ENCODE peak calls at places on chromosomes 16 and 17, in four cellular contexts. V, N, L and I are unnamed samples. For H3K9me3, the result is how much of the 10 kb centered on the place peaks cover.

GRCh38 chr16:52298769-52299168 is 248.2 kb downstream of the TOX3 start:
- DNase-seq in V (no peak), N (no peak), L (no peak), I (no peak)

GRCh38 chr17:74772071-74772470 is 4.1 kb downstream of the NAT9 start:
- DNase-seq in V (no peak), N (no peak), L (no peak), I (no peak)

GRCh38 chr17:16940116-16940881 is 31.6 kb downstream of the TNFRSF13B start:
- DNase-seq in V (no peak), N (no peak), L (no peak), I (no peak)

GRCh38 chr17:40726919-40727318 is 23.4 kb upstream of the KRT24 start:
- DNase-seq in V (no peak), N (no peak), L (no peak), I (no peak)

GRCh38 chr16:88003316-88003715 is 52.1 kb downstream of the BANP start:
- DNase-seq in V (no peak), N (no peak), L (no peak), I (no peak)

GRCh38 chr17:8611135-8611534 is 19.4 kb downstream of the MYH10 start:
- DNase-seq in V (no peak), N (no peak), L (no peak), I (no peak)

GRCh38 chr17:61253937-61254677 is 145.5 kb upstream of the TBX2 start:
- DNase-seq in V (no peak), N (no peak), L (peak), I (no peak)

GRCh38 chr17:3988297-3989120 is 24.3 kb upstream of the ATP2A3 start:
- DNase-seq in V (no peak), N (no peak), L (peak), I (no peak)

GRCh38 chr16:51236583-51236982 is 85.5 kb upstream of the SALL1 start:
- DNase-seq in V (no peak), N (no peak), L (no peak), I (no peak)

GRCh38 chr17:4980644-4981216 is 6.7 kb downstream of the CAMTA2 start:
- DNase-seq in V (peak), N (no peak), L (no peak), I (no peak)

GRCh38 chr16:76345093-76345735 is 68.0 kb downstream of the CNTNAP4 start:
- DNase-seq in V (no peak), N (no peak), L (no peak), I (no peak)

GRCh38 chr16:17450291-17450690 is 20.5 kb downstream of the XYLT1 start:
- DNase-seq in V (no peak), N (no peak), L (no peak), I (no peak)

GRCh38 chr17:73643012-73643845 is 1.0 kb downstream of the SDK2 start:
- DNase-seq in V (peak), N (no peak), L (peak), I (no peak)

GRCh38 chr17:7634384-7634783 is 4.4 kb downstream of the SHBG start:
- DNase-seq in V (peak), N (no peak), L (no peak), I (no peak)

GRCh38 chr17:5019475-5019956 is 15.7 kb downstream of the SLC52A1 start:
- DNase-seq in V (peak), N (no peak), L (no peak), I (no peak)

GRCh38 chr17:66799839-66800537 is 34.9 kb upstream of the CACNG5 start:
- DNase-seq in V (no peak), N (no peak), L (peak), I (no peak)

GRCh38 chr17:83202002-83203000 is 122.9 kb downstream of the METRNL start:
- DNase-seq in V (no peak), N (no peak), L (peak), I (no peak)

GRCh38 chr17:83200231-83200699 is 120.9 kb downstream of the METRNL start:
- DNase-seq in V (no peak), N (peak), L (peak), I (no peak)

GRCh38 chr17:83200746-83201145 is 121.3 kb downstream of the METRNL start:
- DNase-seq in V (no peak), N (no peak), L (no peak), I (no peak)

GRCh38 chr17:83203073-83203471 is 123.7 kb downstream of the METRNL start:
- DNase-seq in V (no peak), N (no peak), L (peak), I (no peak)

GRCh38 chr17:83201206-83202001 is 122.0 kb downstream of the METRNL start:
- DNase-seq in V (no peak), N (no peak), L (peak), I (no peak)
- H3K9me3 ChIP-seq in V (under half), N (under half), L (under half), I (under half)

GRCh38 chr16:35690413-35690812 is 2231.0 kb downstream of the TP53TG3F start:
- DNase-seq in V (no peak), N (no peak), L (no peak), I (no peak)

GRCh38 chr16:35689764-35690163 is 2230.4 kb downstream of the TP53TG3F start:
- DNase-seq in V (no peak), N (no peak), L (no peak), I (no peak)

GRCh38 chr16:35687781-35688180 is 2228.4 kb downstream of the TP53TG3F start:
- DNase-seq in V (no peak), N (no peak), L (no peak), I (no peak)

GRCh38 chr16:35692824-35693223 is 2233.4 kb downstream of the TP53TG3F start:
- DNase-seq in V (no peak), N (no peak), L (no peak), I (no peak)

GRCh38 chr16:35691057-35691456 is 2231.6 kb downstream of the TP53TG3F start:
- DNase-seq in V (no peak), N (no peak), L (no peak), I (no peak)
- H3K9me3 ChIP-seq in V (under half), N (under half), L (under half), I (under half)

GRCh38 chr16:35713762-35714650 is 2254.6 kb downstream of the TP53TG3F start:
- DNase-seq in V (no peak), N (no peak), L (no peak), I (no peak)
- H3K9me3 ChIP-seq in V (under half), N (under half), L (under half), I (under half)

GRCh38 chr17:11490171-11490760 is 108.0 kb upstream of the DNAH9 start:
- DNase-seq in V (no peak), N (no peak), L (no peak), I (no peak)
- H3K9me3 ChIP-seq in V (under half), N (under half), L (under half), I (under half)

GRCh38 chr17:22268214-22268911 is 576.0 kb downstream of the KCNJ18 start:
- DNase-seq in V (no peak), N (no peak), L (no peak), I (no peak)
- H3K9me3 ChIP-seq in V (under half), N (under half), L (under half), I (under half)